ENCODE peak calls at places on chromosomes 7 and 10, in eight cellular contexts. One of them, this sample, is unnamed.

GRCh38 chr7:24082826-24083225 is 201.2 kb upstream of the NPY start:
- DNase-seq in left ventricle myocardium inferior: no peak
- DNase-seq in activated CD8-positive, alpha-beta T cell treated with anti-CD3 and anti-CD28 coated beads for 36 hours: no peak
- DNase-seq in CD4-positive, alpha-beta T cell: no peak
- DNase-seq in GM23338: peak
- DNase-seq in bronchial epithelial cell: no peak
- DNase-seq in colonic mucosa: no peak
- DNase-seq in spleen: no peak
- DNase-seq in this sample: no peak

GRCh38 chr10:13882112-13882711 is 295.4 kb downstream of the PRPF18 start:
- DNase-seq in left ventricle myocardium inferior: no peak
- DNase-seq in activated CD8-positive, alpha-beta T cell treated with anti-CD3 and anti-CD28 coated beads for 36 hours: no peak
- DNase-seq in CD4-positive, alpha-beta T cell: no peak
- DNase-seq in GM23338: peak
- DNase-seq in bronchial epithelial cell: peak
- DNase-seq in colonic mucosa: no peak
- DNase-seq in spleen: no peak
- DNase-seq in this sample: no peak

GRCh38 chr7:154880512-154880911 is 122.4 kb downstream of the PAXIP1 start:
- DNase-seq in left ventricle myocardium inferior: no peak
- DNase-seq in activated CD8-positive, alpha-beta T cell treated with anti-CD3 and anti-CD28 coated beads for 36 hours: no peak
- DNase-seq in CD4-positive, alpha-beta T cell: no peak
- DNase-seq in GM23338: no peak
- DNase-seq in bronchial epithelial cell: no peak
- DNase-seq in colonic mucosa: no peak
- DNase-seq in spleen: no peak
- DNase-seq in this sample: no peak

GRCh38 chr10:21171936-21172773 is 275.0 kb upstream of the NEBL start:
- DNase-seq in left ventricle myocardium inferior: no peak
- DNase-seq in activated CD8-positive, alpha-beta T cell treated with anti-CD3 and anti-CD28 coated beads for 36 hours: no peak
- DNase-seq in CD4-positive, alpha-beta T cell: no peak
- DNase-seq in GM23338: peak
- DNase-seq in bronchial epithelial cell: no peak
- DNase-seq in colonic mucosa: peak
- DNase-seq in spleen: no peak
- DNase-seq in this sample: no peak

GRCh38 chr7:155506854-155507337 is 39.5 kb downstream of the CNPY1 start:
- DNase-seq in left ventricle myocardium inferior: no peak
- DNase-seq in activated CD8-positive, alpha-beta T cell treated with anti-CD3 and anti-CD28 coated beads for 36 hours: peak
- DNase-seq in CD4-positive, alpha-beta T cell: no peak
- DNase-seq in GM23338: peak
- DNase-seq in bronchial epithelial cell: peak
- DNase-seq in colonic mucosa: no peak
- DNase-seq in spleen: peak
- DNase-seq in this sample: peak

GRCh38 chr10:2791774-2792443 is 275.4 kb upstream of the PFKP start:
- DNase-seq in left ventricle myocardium inferior: no peak
- DNase-seq in activated CD8-positive, alpha-beta T cell treated with anti-CD3 and anti-CD28 coated beads for 36 hours: peak
- DNase-seq in CD4-positive, alpha-beta T cell: no peak
- DNase-seq in GM23338: no peak
- DNase-seq in bronchial epithelial cell: no peak
- DNase-seq in colonic mucosa: no peak
- DNase-seq in spleen: no peak
- DNase-seq in this sample: no peak

GRCh38 chr10:99523251-99523773 is 9.4 kb upstream of the NKX2-3 start:
- DNase-seq in left ventricle myocardium inferior: no peak
- DNase-seq in activated CD8-positive, alpha-beta T cell treated with anti-CD3 and anti-CD28 coated beads for 36 hours: no peak
- DNase-seq in CD4-positive, alpha-beta T cell: no peak
- DNase-seq in GM23338: peak
- DNase-seq in bronchial epithelial cell: no peak
- DNase-seq in colonic mucosa: peak
- DNase-seq in spleen: no peak
- DNase-seq in this sample: no peak

GRCh38 chr10:52213511-52213831 is 100.6 kb upstream of the DKK1 start:
- DNase-seq in left ventricle myocardium inferior: no peak
- DNase-seq in activated CD8-positive, alpha-beta T cell treated with anti-CD3 and anti-CD28 coated beads for 36 hours: no peak
- DNase-seq in CD4-positive, alpha-beta T cell: no peak
- DNase-seq in GM23338: peak
- DNase-seq in bronchial epithelial cell: peak
- DNase-seq in colonic mucosa: peak
- DNase-seq in spleen: no peak
- DNase-seq in this sample: no peak

GRCh38 chr10:75353183-75353582 is 48.4 kb downstream of the ZNF503 start:
- DNase-seq in left ventricle myocardium inferior: no peak
- DNase-seq in activated CD8-positive, alpha-beta T cell treated with anti-CD3 and anti-CD28 coated beads for 36 hours: no peak
- DNase-seq in CD4-positive, alpha-beta T cell: no peak
- DNase-seq in GM23338: no peak
- DNase-seq in bronchial epithelial cell: no peak
- DNase-seq in colonic mucosa: no peak
- DNase-seq in spleen: no peak
- DNase-seq in this sample: no peak

GRCh38 chr7:108358553-108358952 is 97.7 kb downstream of the NRCAM start:
- DNase-seq in left ventricle myocardium inferior: no peak
- DNase-seq in activated CD8-positive, alpha-beta T cell treated with anti-CD3 and anti-CD28 coated beads for 36 hours: no peak
- DNase-seq in CD4-positive, alpha-beta T cell: no peak
- DNase-seq in GM23338: peak
- DNase-seq in bronchial epithelial cell: peak
- DNase-seq in colonic mucosa: no peak
- DNase-seq in spleen: no peak
- DNase-seq in this sample: no peak

GRCh38 chr7:148959726-148960125 is 68.6 kb downstream of the PDIA4 start:
- DNase-seq in left ventricle myocardium inferior: no peak
- DNase-seq in activated CD8-positive, alpha-beta T cell treated with anti-CD3 and anti-CD28 coated beads for 36 hours: no peak
- DNase-seq in CD4-positive, alpha-beta T cell: no peak
- DNase-seq in GM23338: no peak
- DNase-seq in bronchial epithelial cell: no peak
- DNase-seq in colonic mucosa: no peak
- DNase-seq in spleen: no peak
- DNase-seq in this sample: no peak

GRCh38 chr7:27434729-27435400 is 192.3 kb downstream of the EVX1 start:
- DNase-seq in left ventricle myocardium inferior: no peak
- DNase-seq in activated CD8-positive, alpha-beta T cell treated with anti-CD3 and anti-CD28 coated beads for 36 hours: no peak
- DNase-seq in CD4-positive, alpha-beta T cell: no peak
- DNase-seq in GM23338: peak
- DNase-seq in bronchial epithelial cell: no peak
- DNase-seq in colonic mucosa: no peak
- DNase-seq in spleen: no peak
- DNase-seq in this sample: no peak

GRCh38 chr10:43667736-43668371 is 19.2 kb upstream of the ZNF32 start:
- DNase-seq in left ventricle myocardium inferior: no peak
- DNase-seq in activated CD8-positive, alpha-beta T cell treated with anti-CD3 and anti-CD28 coated beads for 36 hours: no peak
- DNase-seq in CD4-positive, alpha-beta T cell: no peak
- DNase-seq in GM23338: peak
- DNase-seq in bronchial epithelial cell: no peak
- DNase-seq in colonic mucosa: no peak
- DNase-seq in spleen: no peak
- DNase-seq in this sample: no peak

GRCh38 chr10:22620140-22620857 is 94.1 kb downstream of the PIP4K2A start:
- DNase-seq in left ventricle myocardium inferior: peak
- DNase-seq in activated CD8-positive, alpha-beta T cell treated with anti-CD3 and anti-CD28 coated beads for 36 hours: peak
- DNase-seq in CD4-positive, alpha-beta T cell: no peak
- DNase-seq in GM23338: no peak
- DNase-seq in bronchial epithelial cell: peak
- DNase-seq in colonic mucosa: peak
- DNase-seq in spleen: no peak
- DNase-seq in this sample: no peak

GRCh38 chr7:24857623-24858022 is 100.4 kb upstream of the GSDME start:
- DNase-seq in left ventricle myocardium inferior: no peak
- DNase-seq in activated CD8-positive, alpha-beta T cell treated with anti-CD3 and anti-CD28 coated beads for 36 hours: no peak
- DNase-seq in CD4-positive, alpha-beta T cell: no peak
- DNase-seq in GM23338: no peak
- DNase-seq in bronchial epithelial cell: no peak
- DNase-seq in colonic mucosa: no peak
- DNase-seq in spleen: no peak
- DNase-seq in this sample: no peak

GRCh38 chr7:129144095-129144833 is at the start of gene TSPAN33:
- DNase-seq in left ventricle myocardium inferior: peak
- DNase-seq in activated CD8-positive, alpha-beta T cell treated with anti-CD3 and anti-CD28 coated beads for 36 hours: peak
- DNase-seq in CD4-positive, alpha-beta T cell: peak
- DNase-seq in GM23338: peak
- DNase-seq in bronchial epithelial cell: peak
- DNase-seq in colonic mucosa: peak
- DNase-seq in spleen: peak
- DNase-seq in this sample: peak

GRCh38 chr10:72097448-72098300 is 9.3 kb upstream of the SPOCK2 start:
- DNase-seq in left ventricle myocardium inferior: no peak
- DNase-seq in activated CD8-positive, alpha-beta T cell treated with anti-CD3 and anti-CD28 coated beads for 36 hours: no peak
- DNase-seq in CD4-positive, alpha-beta T cell: no peak
- DNase-seq in GM23338: no peak
- DNase-seq in bronchial epithelial cell: peak
- DNase-seq in colonic mucosa: no peak
- DNase-seq in spleen: no peak
- DNase-seq in this sample: no peak

GRCh38 chr7:8217200-8218068 is 44.5 kb downstream of the ICA1 start:
- DNase-seq in left ventricle myocardium inferior: no peak
- DNase-seq in activated CD8-positive, alpha-beta T cell treated with anti-CD3 and anti-CD28 coated beads for 36 hours: peak
- DNase-seq in CD4-positive, alpha-beta T cell: no peak
- DNase-seq in GM23338: peak
- DNase-seq in bronchial epithelial cell: peak
- DNase-seq in colonic mucosa: peak
- DNase-seq in spleen: no peak
- DNase-seq in this sample: peak

GRCh38 chr7:46007194-46007593 is 86.1 kb upstream of the IGFBP3 start:
- DNase-seq in left ventricle myocardium inferior: no peak
- DNase-seq in activated CD8-positive, alpha-beta T cell treated with anti-CD3 and anti-CD28 coated beads for 36 hours: no peak
- DNase-seq in CD4-positive, alpha-beta T cell: no peak
- DNase-seq in GM23338: no peak
- DNase-seq in bronchial epithelial cell: no peak
- DNase-seq in colonic mucosa: no peak
- DNase-seq in spleen: no peak
- DNase-seq in this sample: no peak

GRCh38 chr10:132135398-132135872 is 51.3 kb upstream of the DPYSL4 start:
- DNase-seq in left ventricle myocardium inferior: peak
- DNase-seq in activated CD8-positive, alpha-beta T cell treated with anti-CD3 and anti-CD28 coated beads for 36 hours: no peak
- DNase-seq in CD4-positive, alpha-beta T cell: no peak
- DNase-seq in GM23338: peak
- DNase-seq in bronchial epithelial cell: no peak
- DNase-seq in colonic mucosa: no peak
- DNase-seq in spleen: peak
- DNase-seq in this sample: no peak

GRCh38 chr10:13038346-13038745 is 36.8 kb upstream of the CCDC3 start:
- DNase-seq in left ventricle myocardium inferior: no peak
- DNase-seq in activated CD8-positive, alpha-beta T cell treated with anti-CD3 and anti-CD28 coated beads for 36 hours: no peak
- DNase-seq in CD4-positive, alpha-beta T cell: no peak
- DNase-seq in GM23338: no peak
- DNase-seq in bronchial epithelial cell: no peak
- DNase-seq in colonic mucosa: no peak
- DNase-seq in spleen: no peak
- DNase-seq in this sample: no peak

GRCh38 chr7:95209276-95209675 is 115.1 kb downstream of the PON1 start:
- DNase-seq in left ventricle myocardium inferior: no peak
- DNase-seq in activated CD8-positive, alpha-beta T cell treated with anti-CD3 and anti-CD28 coated beads for 36 hours: no peak
- DNase-seq in CD4-positive, alpha-beta T cell: no peak
- DNase-seq in GM23338: no peak
- DNase-seq in bronchial epithelial cell: no peak
- DNase-seq in colonic mucosa: no peak
- DNase-seq in spleen: no peak
- DNase-seq in this sample: no peak

GRCh38 chr7:95213148-95213547 is 111.2 kb downstream of the PON1 start:
- DNase-seq in left ventricle myocardium inferior: no peak
- DNase-seq in activated CD8-positive, alpha-beta T cell treated with anti-CD3 and anti-CD28 coated beads for 36 hours: no peak
- DNase-seq in CD4-positive, alpha-beta T cell: no peak
- DNase-seq in GM23338: no peak
- DNase-seq in bronchial epithelial cell: no peak
- DNase-seq in colonic mucosa: no peak
- DNase-seq in spleen: no peak
- DNase-seq in this sample: no peak

GRCh38 chr7:95209778-95210177 is 114.6 kb downstream of the PON1 start:
- DNase-seq in left ventricle myocardium inferior: no peak
- DNase-seq in activated CD8-positive, alpha-beta T cell treated with anti-CD3 and anti-CD28 coated beads for 36 hours: no peak
- DNase-seq in CD4-positive, alpha-beta T cell: no peak
- DNase-seq in GM23338: no peak
- DNase-seq in bronchial epithelial cell: no peak
- DNase-seq in colonic mucosa: no peak
- DNase-seq in spleen: no peak
- DNase-seq in this sample: no peak

GRCh38 chr7:95213809-95214492 is 110.4 kb downstream of the PON1 start:
- DNase-seq in left ventricle myocardium inferior: peak
- DNase-seq in activated CD8-positive, alpha-beta T cell treated with anti-CD3 and anti-CD28 coated beads for 36 hours: no peak
- DNase-seq in CD4-positive, alpha-beta T cell: no peak
- DNase-seq in GM23338: no peak
- DNase-seq in bronchial epithelial cell: no peak
- DNase-seq in colonic mucosa: no peak
- DNase-seq in spleen: peak
- DNase-seq in this sample: no peak
- TF ChIP-seq CTCF in left ventricle myocardium inferior: no peak
- TF ChIP-seq CTCF in activated CD8-positive, alpha-beta T cell treated with anti-CD3 and anti-CD28 coated beads for 36 hours: no peak
- TF ChIP-seq CTCF in CD4-positive, alpha-beta T cell: no peak
- TF ChIP-seq CTCF in GM23338: no peak
- TF ChIP-seq CTCF in bronchial epithelial cell: no peak
- TF ChIP-seq CTCF in colonic mucosa: no peak
- TF ChIP-seq CTCF in spleen: no peak
- TF ChIP-seq CTCF in this sample: no peak

GRCh38 chr7:81769891-81770818 is at the start of gene HGF:
- DNase-seq in left ventricle myocardium inferior: peak
- DNase-seq in activated CD8-positive, alpha-beta T cell treated with anti-CD3 and anti-CD28 coated beads for 36 hours: no peak
- DNase-seq in CD4-positive, alpha-beta T cell: no peak
- DNase-seq in GM23338: peak
- DNase-seq in bronchial epithelial cell: no peak
- DNase-seq in colonic mucosa: peak
- DNase-seq in spleen: peak
- DNase-seq in this sample: no peak
- TF ChIP-seq CTCF in left ventricle myocardium inferior: no peak
- TF ChIP-seq CTCF in activated CD8-positive, alpha-beta T cell treated with anti-CD3 and anti-CD28 coated beads for 36 hours: no peak
- TF ChIP-seq CTCF in CD4-positive, alpha-beta T cell: no peak
- TF ChIP-seq CTCF in GM23338: no peak
- TF ChIP-seq CTCF in bronchial epithelial cell: no peak
- TF ChIP-seq CTCF in colonic mucosa: no peak
- TF ChIP-seq CTCF in spleen: no peak
- TF ChIP-seq CTCF in this sample: no peak

GRCh38 chr10:79149345-79149661 is 80.5 kb downstream of the ZMIZ1 start:
- DNase-seq in left ventricle myocardium inferior: no peak
- DNase-seq in activated CD8-positive, alpha-beta T cell treated with anti-CD3 and anti-CD28 coated beads for 36 hours: no peak
- DNase-seq in CD4-positive, alpha-beta T cell: no peak
- DNase-seq in GM23338: no peak
- DNase-seq in bronchial epithelial cell: no peak
- DNase-seq in colonic mucosa: no peak
- DNase-seq in spleen: peak
- DNase-seq in this sample: no peak
- TF ChIP-seq CTCF in left ventricle myocardium inferior: no peak
- TF ChIP-seq CTCF in activated CD8-positive, alpha-beta T cell treated with anti-CD3 and anti-CD28 coated beads for 36 hours: no peak
- TF ChIP-seq CTCF in CD4-positive, alpha-beta T cell: no peak
- TF ChIP-seq CTCF in GM23338: no peak
- TF ChIP-seq CTCF in bronchial epithelial cell: no peak
- TF ChIP-seq CTCF in colonic mucosa: no peak
- TF ChIP-seq CTCF in spleen: no peak
- TF ChIP-seq CTCF in this sample: no peak

GRCh38 chr7:94665426-94665825 is 9.5 kb upstream of the SGCE start:
- DNase-seq in left ventricle myocardium inferior: no peak
- DNase-seq in activated CD8-positive, alpha-beta T cell treated with anti-CD3 and anti-CD28 coated beads for 36 hours: no peak
- DNase-seq in CD4-positive, alpha-beta T cell: no peak
- DNase-seq in GM23338: no peak
- DNase-seq in bronchial epithelial cell: no peak
- DNase-seq in colonic mucosa: no peak
- DNase-seq in spleen: no peak
- DNase-seq in this sample: no peak
- TF ChIP-seq CTCF in left ventricle myocardium inferior: no peak
- TF ChIP-seq CTCF in activated CD8-positive, alpha-beta T cell treated with anti-CD3 and anti-CD28 coated beads for 36 hours: no peak
- TF ChIP-seq CTCF in CD4-positive, alpha-beta T cell: no peak
- TF ChIP-seq CTCF in GM23338: no peak
- TF ChIP-seq CTCF in bronchial epithelial cell: no peak
- TF ChIP-seq CTCF in colonic mucosa: no peak
- TF ChIP-seq CTCF in spleen: no peak
- TF ChIP-seq CTCF in this sample: no peak

GRCh38 chr10:77907900-77908717 is 18.4 kb downstream of the DLG5 start:
- DNase-seq in left ventricle myocardium inferior: no peak
- DNase-seq in activated CD8-positive, alpha-beta T cell treated with anti-CD3 and anti-CD28 coated beads for 36 hours: peak
- DNase-seq in CD4-positive, alpha-beta T cell: no peak
- DNase-seq in GM23338: peak
- DNase-seq in bronchial epithelial cell: peak
- DNase-seq in colonic mucosa: no peak
- DNase-seq in spleen: no peak
- DNase-seq in this sample: no peak
- TF ChIP-seq CTCF in left ventricle myocardium inferior: no peak
- TF ChIP-seq CTCF in activated CD8-positive, alpha-beta T cell treated with anti-CD3 and anti-CD28 coated beads for 36 hours: no peak
- TF ChIP-seq CTCF in CD4-positive, alpha-beta T cell: no peak
- TF ChIP-seq CTCF in GM23338: peak
- TF ChIP-seq CTCF in bronchial epithelial cell: peak
- TF ChIP-seq CTCF in colonic mucosa: peak
- TF ChIP-seq CTCF in spleen: no peak
- TF ChIP-seq CTCF in this sample: peak